ENCODE peak calls at places on chromosomes 7 and 10, in four cellular contexts. One of them, this sample, is unnamed.

GRCh38 chr10:103855424-103855823 is at the start of gene SH3PXD2A:
- DNase-seq in H9: peak
- DNase-seq in H1: peak
- DNase-seq in IMR-90: no peak
- DNase-seq in this sample: peak

GRCh38 chr10:43135656-43136055 is 2.6 kb upstream of the CSGALNACT2 start:
- DNase-seq in H9: no peak
- DNase-seq in IMR-90: no peak
- DNase-seq in H1: no peak
- DNase-seq in this sample: no peak

GRCh38 chr7:151861881-151862280 is 15.0 kb downstream of the PRKAG2 start:
- DNase-seq in H1: no peak
- DNase-seq in H9: no peak
- DNase-seq in IMR-90: no peak
- DNase-seq in this sample: no peak

GRCh38 chr10:97063271-97063982 is 122.3 kb downstream of the SLIT1 start:
- DNase-seq in H9: no peak
- DNase-seq in IMR-90: no peak
- DNase-seq in H1: no peak
- DNase-seq in this sample: no peak

GRCh38 chr7:129947701-129948100 is 5.1 kb downstream of the UBE2H start:
- DNase-seq in IMR-90: no peak
- DNase-seq in H1: no peak
- DNase-seq in H9: no peak
- DNase-seq in this sample: no peak

GRCh38 chr10:110512461-110513187 is 14.9 kb downstream of the DUSP5 start:
- DNase-seq in H1: no peak
- DNase-seq in IMR-90: peak
- DNase-seq in H9: no peak
- DNase-seq in this sample: no peak

GRCh38 chr10:104416-104815 is 30.8 kb upstream of the ZMYND11 start:
- DNase-seq in IMR-90: no peak
- DNase-seq in H1: no peak
- DNase-seq in H9: no peak
- DNase-seq in this sample: no peak

GRCh38 chr7:99473315-99473596 is 566 bp downstream of the ZNF789 start:
- DNase-seq in IMR-90: peak
- DNase-seq in H1: no peak
- DNase-seq in H9: no peak
- DNase-seq in this sample: peak

GRCh38 chr10:130970341-130971122 is 341.0 kb downstream of the TCERG1L start:
- DNase-seq in H9: peak
- DNase-seq in IMR-90: no peak
- DNase-seq in H1: no peak
- DNase-seq in this sample: no peak

GRCh38 chr7:55019691-55020480 is 1.1 kb downstream of the EGFR start:
- DNase-seq in H9: peak
- DNase-seq in IMR-90: no peak
- DNase-seq in H1: peak
- DNase-seq in this sample: peak

GRCh38 chr7:25360471-25360870 is 132.2 kb upstream of the NPVF start:
- DNase-seq in H9: no peak
- DNase-seq in IMR-90: no peak
- DNase-seq in H1: no peak
- DNase-seq in this sample: no peak

GRCh38 chr7:37208528-37208927 is 240.1 kb downstream of the ELMO1 start:
- DNase-seq in H9: peak
- DNase-seq in IMR-90: peak
- DNase-seq in H1: no peak
- DNase-seq in this sample: peak

GRCh38 chr10:56911906-56912480 is 550.9 kb upstream of the ZWINT start:
- DNase-seq in H9: no peak
- DNase-seq in H1: no peak
- DNase-seq in IMR-90: no peak
- DNase-seq in this sample: no peak

GRCh38 chr10:95441547-95441923 is 119.6 kb downstream of the SORBS1 start:
- DNase-seq in H9: no peak
- DNase-seq in H1: no peak
- DNase-seq in IMR-90: no peak
- DNase-seq in this sample: no peak

GRCh38 chr10:133275683-133276092 is 980 bp downstream of the ADAM8 start:
- DNase-seq in IMR-90: no peak
- DNase-seq in H9: no peak
- DNase-seq in H1: no peak
- DNase-seq in this sample: no peak

GRCh38 chr7:103343758-103344452 is 662 bp downstream of the DNAJC2 start:
- DNase-seq in H1: no peak
- DNase-seq in IMR-90: peak
- DNase-seq in H9: no peak
- DNase-seq in this sample: peak
- H2BK120ac ChIP-seq in H1: no peak
- H2BK120ac ChIP-seq in IMR-90: peak
- H2BK120ac ChIP-seq in H9: no peak
- H2BK120ac ChIP-seq in this sample: no peak

GRCh38 chr7:102468416-102469350 is 3.9 kb downstream of the LRWD1 start:
- DNase-seq in H9: no peak
- DNase-seq in H1: peak
- DNase-seq in IMR-90: no peak
- DNase-seq in this sample: no peak
- H3K9ac ChIP-seq in H9: no peak
- H3K9ac ChIP-seq in H1: no peak
- H3K9ac ChIP-seq in IMR-90: no peak
- H3K9ac ChIP-seq in this sample: no peak

GRCh38 chr7:106839511-106839910 is 25.6 kb upstream of the PIK3CG start:
- DNase-seq in H1: no peak
- DNase-seq in H9: no peak
- DNase-seq in IMR-90: no peak
- DNase-seq in this sample: no peak
- H4K5ac ChIP-seq in H1: no peak
- H4K5ac ChIP-seq in H9: no peak
- H4K5ac ChIP-seq in IMR-90: no peak
- H4K5ac ChIP-seq in this sample: no peak

GRCh38 chr7:75623390-75624133 is 115.2 kb downstream of the HIP1 start:
- DNase-seq in IMR-90: peak
- DNase-seq in H9: no peak
- DNase-seq in H1: no peak
- DNase-seq in this sample: peak
- H2BK120ac ChIP-seq in IMR-90: peak
- H2BK120ac ChIP-seq in H9: no peak
- H2BK120ac ChIP-seq in H1: no peak
- H2BK120ac ChIP-seq in this sample: no peak

GRCh38 chr10:124971276-124971675 is 29.4 kb downstream of the ZRANB1 start:
- DNase-seq in IMR-90: no peak
- DNase-seq in H9: no peak
- DNase-seq in H1: no peak
- DNase-seq in this sample: no peak
- H3K9ac ChIP-seq in IMR-90: no peak
- H3K9ac ChIP-seq in H9: no peak
- H3K9ac ChIP-seq in H1: no peak
- H3K9ac ChIP-seq in this sample: no peak